ENCODE peak calls at places on chromosomes 13 and 19, in four cellular contexts. V is HCT116, M is thoracic aorta, T is right lobe of liver. R is an unnamed sample.

GRCh38 chr19:48933382-48933932 is at the start of gene DHDH:
- DNase-seq in V (peak; percentile 92), M (no peak), T (peak; percentile 75), R (no peak)

GRCh38 chr19:18612772-18613588 is at the start of gene TMEM59L:
- DNase-seq in V (no peak), M (no peak), T (no peak), R (no peak)

GRCh38 chr19:29526730-29527499 is 1.1 kb downstream of the VSTM2B start:
- DNase-seq in V (no peak), M (no peak), T (peak; percentile 39), R (no peak)

GRCh38 chr19:17281391-17282304 is at the start of gene ANKLE1:
- DNase-seq in V (no peak), M (no peak), T (peak; percentile 63), R (no peak)

GRCh38 chr19:45817725-45818301 is 2.7 kb upstream of the RSPH6A start:
- DNase-seq in V (no peak), M (no peak), T (no peak), R (no peak)

GRCh38 chr13:102317593-102317992 is 84.3 kb downstream of the FGF14 start:
- DNase-seq in V (no peak), M (peak; percentile 54), T (peak; percentile 76), R (peak; percentile 28)

GRCh38 chr13:29428310-29428991 is 167.0 kb downstream of the SLC7A1 start:
- DNase-seq in V (peak; percentile 6), M (no peak), T (no peak), R (no peak)

GRCh38 chr19:18899624-18900560 is 3.9 kb upstream of the CERS1 start:
- DNase-seq in V (no peak), M (no peak), T (no peak), R (no peak)

GRCh38 chr19:8811315-8812172 is 20.6 kb downstream of the ZNF558 start:
- DNase-seq in V (no peak), M (no peak), T (no peak), R (no peak)

GRCh38 chr13:18954254-18954653 is 227.4 kb downstream of the TUBA3C start:
- DNase-seq in V (no peak), M (no peak), T (no peak), R (no peak)

GRCh38 chr13:98004107-98004506 is 50.6 kb downstream of the IPO5 start:
- DNase-seq in V (no peak), M (no peak), T (no peak), R (no peak)

GRCh38 chr19:13987101-13987890 is 18.8 kb downstream of the RFX1 start:
- DNase-seq in V (no peak), M (no peak), T (no peak), R (no peak)

GRCh38 chr13:50686547-50686946 is 156.9 kb downstream of the DLEU7 start:
- DNase-seq in V (no peak), M (no peak), T (no peak), R (no peak)

GRCh38 chr19:47247308-47247990 is 8.9 kb upstream of the CCDC9 start:
- DNase-seq in V (no peak), M (no peak), T (peak; percentile 79), R (peak; percentile 90)

GRCh38 chr13:58876473-58876872 is 1244.9 kb downstream of the PCDH17 start:
- DNase-seq in V (no peak), M (no peak), T (no peak), R (no peak)

GRCh38 chr19:46386151-46386550 is 27.2 kb downstream of the CCDC8 start:
- DNase-seq in V (no peak), M (no peak), T (peak; percentile 48), R (peak; percentile 52)

GRCh38 chr19:35592226-35592625 is 6.3 kb downstream of the PMIS2 start:
- DNase-seq in V (peak; percentile 53), M (no peak), T (no peak), R (no peak)

GRCh38 chr19:35859414-35859813 is 2.7 kb downstream of the KIRREL2 start:
- DNase-seq in V (no peak), M (no peak), T (no peak), R (no peak)

GRCh38 chr19:56983148-56983547 is 136.6 kb upstream of the USP29 start:
- DNase-seq in V (no peak), M (no peak), T (no peak), R (no peak)

GRCh38 chr13:44140146-44140545 is 233.5 kb upstream of the SERP2 start:
- DNase-seq in V (no peak), M (no peak), T (no peak), R (no peak)

GRCh38 chr19:18657590-18658365 is 20.9 kb downstream of the KLHL26 start:
- DNase-seq in V (no peak), M (peak; percentile 41), T (no peak), R (no peak)

GRCh38 chr19:3420244-3420755 is 53.9 kb downstream of the NFIC start:
- DNase-seq in V (no peak), M (no peak), T (no peak), R (no peak)

GRCh38 chr13:24865158-24865557 is 101.2 kb downstream of the RNF17 start:
- DNase-seq in V (no peak), M (no peak), T (no peak), R (no peak)

GRCh38 chr13:81577601-81578000 is 1236.7 kb upstream of the SPRY2 start:
- DNase-seq in V (no peak), M (no peak), T (no peak), R (no peak)

GRCh38 chr19:10601999-10602329 is 14.9 kb upstream of the AP1M2 start:
- DNase-seq in V (no peak), M (no peak), T (no peak), R (no peak)

GRCh38 chr13:30808600-30808999 is 73.3 kb downstream of the ALOX5AP start:
- DNase-seq in V (no peak), M (no peak), T (no peak), R (no peak)
- H3K27ac ChIP-seq in V (no peak overlapping the region), M (no peak overlapping the region), T (no peak overlapping the region), R (no peak overlapping the region)

GRCh38 chr13:20711301-20712044 is 8.0 kb downstream of the IL17D start:
- DNase-seq in V (no peak), M (no peak), T (no peak), R (no peak)
- TF ChIP-seq CTCF in V (no peak), M (no peak), T (peak; percentile 6), R (no peak)

GRCh38 chr13:33194820-33195692 is 90.5 kb downstream of the STARD13 start:
- DNase-seq in V (no peak), M (peak; percentile 29), T (no peak), R (no peak)
- H3K4me1 ChIP-seq in V (no peaks in the 10 kb centered on the region), M (peaks cover 30% of the 10 kb centered on the region), T (peaks cover 10% of the 10 kb centered on the region), R (peaks cover 46% of the 10 kb centered on the region)

GRCh38 chr13:46656786-46657185 is 103.8 kb downstream of the LRCH1 start:
- DNase-seq in V (no peak), M (no peak), T (no peak), R (no peak)
- H3K27ac ChIP-seq in V (no peak overlapping the region), M (peak overlapping the region; percentile 75), T (no peak overlapping the region), R (peak overlapping the region; percentile 78)